ENCODE peak calls at places on chromosomes 2 and 18, in six cellular contexts. O is endodermal cell; C is GM23248; T is LHCN-M2; N is DMS153; Y is activated CD4-positive, alpha-beta T cell treated with anti-CD3 and anti-CD28 coated beads, Interleukin-2, amount 10 ng/mL, durations not matched to agents 7 days and 5 days. R is an unnamed sample.

GRCh38 chr18:8705280-8705940 is at the start of gene MTCL1:
- DNase-seq in Y (peak), N (no peak), T (peak), O (peak), C (peak), R (peak)

GRCh38 chr2:190840572-190841172 is 39.9 kb upstream of the GLS start:
- DNase-seq in N (no peak), Y (no peak), C (no peak), O (no peak), T (no peak), R (no peak)

GRCh38 chr2:240394549-240394948 is 40.9 kb upstream of the GPC1 start:
- DNase-seq in T (no peak), O (peak), C (no peak), Y (no peak), N (no peak), R (no peak)

GRCh38 chr2:173898178-173898668 is 67.0 kb downstream of the SP3 start:
- DNase-seq in O (no peak), N (no peak), T (no peak), Y (no peak), C (no peak), R (no peak)

GRCh38 chr2:201358684-201359083 is 1.5 kb upstream of the FLACC1 start:
- DNase-seq in O (no peak), C (peak), N (no peak), Y (no peak), T (peak), R (no peak)

GRCh38 chr18:58529714-58530354 is 99.1 kb downstream of the ALPK2 start:
- DNase-seq in T (peak), Y (peak), N (peak), C (peak), O (peak), R (peak)

GRCh38 chr18:79924814-79925655 is 26.4 kb downstream of the SLC66A2 start:
- DNase-seq in O (peak), C (no peak), T (peak), Y (no peak), N (no peak), R (no peak)

GRCh38 chr2:106638043-106638442 is 150.9 kb downstream of the CD8B2 start:
- DNase-seq in O (no peak), C (peak), Y (no peak), T (peak), N (peak), R (peak)

GRCh38 chr2:70089220-70089945 is 2.1 kb downstream of the PCBP1 start:
- DNase-seq in N (peak), C (peak), O (peak), Y (peak), T (peak), R (no peak)

GRCh38 chr2:239596298-239596697 is 195.5 kb upstream of the HDAC4 start:
- DNase-seq in C (no peak), N (no peak), O (peak), T (no peak), Y (no peak), R (no peak)

GRCh38 chr18:79493801-79494211 is 98.1 kb downstream of the NFATC1 start:
- DNase-seq in Y (no peak), T (no peak), N (no peak), C (no peak), O (no peak), R (no peak)

GRCh38 chr2:30404354-30405265 is 42.4 kb upstream of the LCLAT1 start:
- DNase-seq in C (peak), Y (no peak), O (peak), T (peak), N (no peak), R (no peak)

GRCh38 chr2:94872676-94873361 is 1.6 kb downstream of the TEKT4 start:
- DNase-seq in O (no peak), T (no peak), C (no peak), N (no peak), Y (no peak), R (no peak)

GRCh38 chr2:120305296-120305695 is 40.6 kb upstream of the INHBB start:
- DNase-seq in T (no peak), C (no peak), N (no peak), O (peak), Y (no peak), R (no peak)

GRCh38 chr2:62657752-62658151 is 47.8 kb upstream of the EHBP1 start:
- DNase-seq in T (no peak), O (no peak), N (no peak), Y (no peak), C (no peak), R (no peak)

GRCh38 chr2:222939208-222939846 is 78.5 kb downstream of the ACSL3 start:
- DNase-seq in C (peak), Y (peak), N (peak), T (peak), O (peak), R (peak)

GRCh38 chr2:47654790-47655562 is 128.0 kb upstream of the MSH6 start:
- DNase-seq in T (no peak), Y (no peak), C (no peak), O (peak), N (no peak), R (no peak)

GRCh38 chr18:6355789-6356589 is 58.7 kb downstream of the L3MBTL4 start:
- DNase-seq in T (no peak), O (no peak), Y (no peak), C (peak), N (no peak), R (no peak)

GRCh38 chr2:46177461-46178089 is 119.6 kb upstream of the EPAS1 start:
- DNase-seq in C (no peak), T (no peak), N (no peak), O (no peak), Y (no peak), R (no peak)

GRCh38 chr2:74026674-74027294 is 42.1 kb downstream of the TET3 start:
- DNase-seq in C (no peak), N (no peak), O (peak), T (no peak), Y (no peak), R (no peak)

GRCh38 chr2:58127111-58127510 is 80.5 kb downstream of the VRK2 start:
- DNase-seq in Y (no peak), N (no peak), T (no peak), O (no peak), C (no peak), R (no peak)

GRCh38 chr2:171595896-171596295 is 73.6 kb downstream of the CYBRD1 start:
- DNase-seq in O (no peak), Y (no peak), C (peak), T (peak), N (no peak), R (no peak)

GRCh38 chr2:182904844-182905243 is 38.4 kb upstream of the FRZB start:
- DNase-seq in N (no peak), Y (no peak), O (no peak), C (no peak), T (no peak), R (no peak)

GRCh38 chr2:237600205-237600846 is 9.8 kb upstream of the RAB17 start:
- DNase-seq in T (peak), O (peak), Y (no peak), C (peak), N (no peak), R (no peak)